ENCODE peak calls at places on chromosomes 5 and 9, in four cellular contexts. O is CD8-positive, alpha-beta T cell; M is CD4-positive, alpha-beta T cell; Z is ovary. L is an unnamed sample.

GRCh38 chr5:168334161-168335094 is 43.0 kb downstream of the WWC1 start:
- DNase-seq in O (no peak), Z (peak), M (no peak), L (no peak)

GRCh38 chr5:144032375-144032774 is 138.1 kb downstream of the YIPF5 start:
- DNase-seq in Z (no peak), O (no peak), M (no peak), L (no peak)

GRCh38 chr5:388266-389196 is 54.4 kb upstream of the EXOC3 start:
- DNase-seq in M (no peak), Z (peak), O (no peak), L (no peak)

GRCh38 chr9:76738402-76738801 is 25.8 kb upstream of the PCA3 start:
- DNase-seq in M (no peak), Z (no peak), O (no peak), L (no peak)

GRCh38 chr5:14880688-14881087 is 9.1 kb upstream of the ANKH start:
- DNase-seq in M (no peak), Z (no peak), O (no peak), L (no peak)

GRCh38 chr9:134482226-134482625 is 156.0 kb downstream of the RXRA start:
- DNase-seq in Z (no peak), M (no peak), O (no peak), L (no peak)

GRCh38 chr9:114425126-114425525 is 37.3 kb upstream of the AKNA start:
- DNase-seq in M (no peak), Z (no peak), O (no peak), L (no peak)

GRCh38 chr5:12757035-12757434 is 852.8 kb upstream of the CTNND2 start:
- DNase-seq in M (no peak), Z (no peak), O (no peak), L (no peak)

DNA sequence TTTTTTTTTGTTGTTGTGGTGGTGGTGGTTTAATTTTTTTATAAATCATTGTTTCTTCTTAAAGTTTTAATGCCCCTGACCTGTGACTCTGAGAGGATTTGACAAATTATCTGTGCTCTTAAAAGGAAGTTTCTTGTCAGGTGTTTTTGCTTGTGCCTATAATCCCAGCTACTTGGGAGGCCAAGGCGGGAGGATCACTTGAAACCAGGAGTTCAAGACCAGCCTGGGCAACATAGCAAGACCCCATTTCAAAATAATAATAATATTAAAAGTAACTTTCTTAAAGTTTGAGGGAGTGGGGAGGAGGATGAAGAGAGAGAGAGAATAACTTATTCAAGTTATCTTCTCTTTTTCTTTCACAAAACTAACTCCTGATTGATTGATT is 12.2 kb upstream of the ERMP1 start:
- DNase-seq in O (no peak), M (no peak), Z (no peak), L (no peak)
- H3K27ac ChIP-seq in O (no peak), M (no peak), Z (no peak), L (no peak)

DNA sequence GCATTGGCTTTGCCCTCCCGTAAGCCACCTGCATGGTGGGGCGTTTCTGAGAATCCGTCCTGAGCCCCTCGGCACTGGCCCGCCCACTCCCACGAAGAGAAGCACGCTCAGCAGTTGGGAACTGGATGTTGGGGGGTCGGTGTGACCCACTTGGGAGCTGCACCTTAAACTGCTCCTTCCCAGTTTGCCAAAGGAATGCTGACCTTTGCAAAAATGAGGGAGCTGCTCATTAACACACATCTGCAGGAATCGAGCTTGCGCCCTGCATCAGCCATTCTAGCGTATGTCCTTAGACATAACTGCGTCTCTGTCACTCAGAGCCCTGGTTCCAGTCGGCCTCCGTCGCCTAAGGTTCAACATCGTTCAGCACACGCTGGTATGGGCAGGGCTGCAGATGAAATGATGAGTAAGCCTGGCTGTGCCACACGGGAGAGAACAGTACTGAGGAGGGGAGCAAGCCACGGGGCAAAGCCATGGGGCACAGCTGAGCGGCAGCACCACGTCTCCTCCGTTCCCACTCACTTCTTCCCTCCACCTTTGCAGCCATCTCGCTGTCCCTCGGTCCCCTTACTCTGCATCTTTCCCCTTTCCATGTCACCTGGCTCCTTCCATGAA is 28.8 kb upstream of the NCS1 start:
- DNase-seq in M (no peak), Z (no peak), O (no peak), L (no peak)
- H3K27ac ChIP-seq in M (no peak), Z (no peak), O (no peak), L (no peak)

GRCh38 chr5:172546196-172546595 is 91.9 kb upstream of the SH3PXD2B start:
- DNase-seq in M (no peak), O (no peak), Z (no peak), L (no peak)
- H3K27ac ChIP-seq in M (no peak), O (no peak), Z (no peak), L (no peak)

GRCh38 chr9:136353088-136353487 is 10.5 kb downstream of the DNLZ start:
- DNase-seq in O (no peak), Z (no peak), M (no peak), L (no peak)
- H3K27ac ChIP-seq in O (no peak), Z (no peak), M (no peak), L (no peak)

GRCh38 chr5:149559712-149560111 is 8.5 kb upstream of the CSNK1A1 start:
- DNase-seq in Z (no peak), M (no peak), O (no peak), L (no peak)

GRCh38 chr5:149561848-149562247 is 10.6 kb upstream of the CSNK1A1 start:
- DNase-seq in M (no peak), Z (no peak), O (no peak), L (no peak)

GRCh38 chr5:149567226-149567625 is 14.1 kb upstream of the ARHGEF37 start:
- DNase-seq in O (no peak), M (no peak), Z (no peak), L (no peak)

GRCh38 chr5:149563461-149563860 is 12.2 kb upstream of the CSNK1A1 start:
- DNase-seq in M (no peak), Z (no peak), O (no peak), L (no peak)
- H3K27ac ChIP-seq in M (no peak), Z (no peak), O (no peak), L (no peak)

GRCh38 chr9:82454509-82455190 is 466.1 kb downstream of the SPATA31D1 start:
- DNase-seq in M (no peak), Z (no peak), O (no peak), L (no peak)
- H3K27ac ChIP-seq in M (no peak), Z (no peak), O (no peak), L (no peak)